ENCODE peak calls at places on chromosomes 13 and 19, in four cellular contexts. W, I, P and N are unnamed samples.

GRCh38 chr13:113041293-113041690 is 64.3 kb upstream of the F7 start:
- DNase-seq in P (no peak), I (no peak), W (no peak), N (no peak)

GRCh38 chr13:33174491-33174890 is 111.1 kb downstream of the STARD13 start:
- DNase-seq in P (no peak), I (no peak), W (no peak), N (no peak)

GRCh38 chr19:14516746-14517438 is 1.3 kb downstream of the DNAJB1 start:
- DNase-seq in P (peak), I (no peak), W (no peak), N (no peak)

GRCh38 chr13:43804461-43805070 is 17.8 kb upstream of the ENOX1 start:
- DNase-seq in I (peak), W (no peak), P (peak), N (peak)

GRCh38 chr19:18173054-18173571 is 500 bp upstream of the IFI30 start:
- DNase-seq in W (no peak), P (no peak), I (no peak), N (no peak)

GRCh38 chr13:75016225-75016624 is 465.7 kb downstream of the TBC1D4 start:
- DNase-seq in W (peak), P (no peak), I (no peak), N (no peak)

GRCh38 chr13:24168980-24169379 is 8.5 kb downstream of the SPATA13 start:
- DNase-seq in P (no peak), W (no peak), I (no peak), N (no peak)

GRCh38 chr13:73738626-73739025 is 395.6 kb downstream of the KLF12 start:
- DNase-seq in I (no peak), P (no peak), W (no peak), N (no peak)

GRCh38 chr13:41457589-41458186 is 338 bp downstream of the RGCC start:
- DNase-seq in I (no peak), W (no peak), P (peak), N (no peak)

GRCh38 chr19:42254083-42254849 is 662 bp downstream of the ERF start:
- DNase-seq in W (no peak), I (peak), P (peak), N (peak)

GRCh38 chr13:72666391-72666790 is 61.0 kb downstream of the MZT1 start:
- DNase-seq in W (no peak), P (no peak), I (no peak), N (no peak)

GRCh38 chr19:47430041-47430802 is 10.9 kb upstream of the MEIS3 start:
- DNase-seq in I (peak), W (no peak), P (no peak), N (no peak)

GRCh38 chr13:20637811-20638210 is 65.7 kb upstream of the IL17D start:
- DNase-seq in P (no peak), I (no peak), W (no peak), N (no peak)

GRCh38 chr13:43284162-43284561 is 260.8 kb downstream of the DNAJC15 start:
- DNase-seq in W (no peak), I (no peak), P (no peak), N (no peak)

DNA sequence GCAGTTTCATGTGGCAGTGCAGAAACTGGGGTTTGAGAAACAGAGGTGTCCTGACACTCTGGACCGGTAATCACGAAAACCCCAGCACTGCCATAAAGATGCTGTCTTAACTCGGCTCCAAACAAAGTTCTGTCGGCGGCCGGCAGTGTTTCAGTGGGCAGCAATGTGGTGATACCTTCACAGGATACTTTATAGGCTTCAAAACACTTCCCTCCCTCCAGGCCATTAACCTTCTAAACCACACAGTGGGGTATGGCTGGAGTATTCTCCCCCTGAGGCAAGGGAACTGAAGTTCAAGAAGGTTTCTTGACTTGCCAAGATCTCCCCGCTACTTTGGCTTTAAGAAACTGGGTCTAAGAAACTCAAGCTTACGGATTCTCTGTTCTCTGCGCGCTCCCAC is 1.1 kb downstream of the RUBCNL start:
- DNase-seq in I (peak), W (no peak), P (no peak), N (no peak)
- H3K4me3 ChIP-seq in I (peak), W (no peak), P (no peak), N (peak)

GRCh38 chr19:48967346-48968178 is 2.5 kb downstream of the FTL start:
- DNase-seq in W (no peak), I (no peak), P (no peak), N (no peak)
- H3K4me3 ChIP-seq in W (peak), I (no peak), P (no peak), N (no peak)

DNA sequence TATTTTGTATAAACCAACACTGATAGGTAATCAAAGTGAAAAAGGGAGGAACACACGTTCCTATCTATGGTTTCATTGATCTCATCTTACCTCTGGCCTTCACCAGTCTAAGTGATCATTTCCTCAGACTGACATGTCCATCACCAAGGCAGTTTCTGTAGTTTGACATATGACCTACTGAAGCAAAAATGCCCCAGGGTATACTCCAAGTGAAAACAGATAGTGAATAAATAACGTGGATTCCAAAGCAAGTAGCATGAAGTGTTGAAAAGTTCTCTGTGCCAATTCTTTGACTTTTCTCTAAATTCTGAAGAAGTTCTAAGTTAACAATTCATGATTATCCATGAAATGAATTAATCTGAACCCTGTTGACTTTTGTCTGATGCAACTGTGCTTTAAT is 334.2 kb upstream of the SGCG start:
- DNase-seq in I (no peak), P (no peak), W (no peak), N (no peak)
- H3K4me3 ChIP-seq in I (no peak), P (no peak), W (no peak), N (no peak)

GRCh38 chr19:50716178-50717025 is 3.2 kb downstream of the SHANK1 start:
- DNase-seq in P (no peak), I (no peak), W (no peak), N (no peak)

GRCh38 chr19:50711196-50711595 is 8.4 kb downstream of the SHANK1 start:
- DNase-seq in I (no peak), P (no peak), W (no peak), N (no peak)

GRCh38 chr19:50712833-50713232 is 6.8 kb downstream of the SHANK1 start:
- DNase-seq in I (no peak), W (no peak), P (no peak), N (peak)

GRCh38 chr19:50711805-50712204 is 7.8 kb downstream of the SHANK1 start:
- DNase-seq in P (no peak), I (no peak), W (no peak), N (no peak)

GRCh38 chr19:50713556-50714236 is 5.9 kb downstream of the SHANK1 start:
- DNase-seq in P (no peak), I (no peak), W (no peak), N (peak)
- H3K4me3 ChIP-seq in P (no peak), I (no peak), W (no peak), N (peak)

GRCh38 chr13:94309997-94310842 is 169.3 kb downstream of the DCT start:
- DNase-seq in P (no peak), I (no peak), W (peak), N (no peak)

GRCh38 chr13:94311893-94312292 is 167.6 kb downstream of the DCT start:
- DNase-seq in I (no peak), W (no peak), P (no peak), N (no peak)

GRCh38 chr13:94308808-94309207 is 170.7 kb downstream of the DCT start:
- DNase-seq in I (no peak), W (no peak), P (no peak), N (no peak)

GRCh38 chr13:94312511-94313191 is 166.8 kb downstream of the DCT start:
- DNase-seq in I (peak), P (peak), W (no peak), N (no peak)

DNA sequence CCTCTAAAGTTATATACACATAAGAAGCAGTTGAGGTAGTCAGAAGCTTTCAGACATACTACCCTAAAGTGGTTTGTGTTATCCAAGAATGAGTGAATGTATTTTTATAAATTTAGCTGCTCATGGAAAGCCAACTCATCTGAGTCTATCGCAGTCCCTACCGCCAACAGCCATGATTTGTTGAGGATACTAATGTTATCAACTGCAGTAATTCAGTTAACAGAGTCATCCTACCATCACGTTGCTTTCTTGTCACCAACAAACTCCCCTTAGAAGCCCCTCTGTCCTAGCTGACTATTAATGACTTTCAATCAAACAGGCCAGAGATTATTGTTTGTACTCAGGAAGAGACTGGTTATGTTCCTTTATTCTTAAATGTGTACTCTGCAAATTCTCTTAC is 169.9 kb downstream of the DCT start:
- DNase-seq in I (no peak), P (no peak), W (no peak), N (no peak)
- H3K4me3 ChIP-seq in I (no peak), P (no peak), W (no peak), N (no peak)

DNA sequence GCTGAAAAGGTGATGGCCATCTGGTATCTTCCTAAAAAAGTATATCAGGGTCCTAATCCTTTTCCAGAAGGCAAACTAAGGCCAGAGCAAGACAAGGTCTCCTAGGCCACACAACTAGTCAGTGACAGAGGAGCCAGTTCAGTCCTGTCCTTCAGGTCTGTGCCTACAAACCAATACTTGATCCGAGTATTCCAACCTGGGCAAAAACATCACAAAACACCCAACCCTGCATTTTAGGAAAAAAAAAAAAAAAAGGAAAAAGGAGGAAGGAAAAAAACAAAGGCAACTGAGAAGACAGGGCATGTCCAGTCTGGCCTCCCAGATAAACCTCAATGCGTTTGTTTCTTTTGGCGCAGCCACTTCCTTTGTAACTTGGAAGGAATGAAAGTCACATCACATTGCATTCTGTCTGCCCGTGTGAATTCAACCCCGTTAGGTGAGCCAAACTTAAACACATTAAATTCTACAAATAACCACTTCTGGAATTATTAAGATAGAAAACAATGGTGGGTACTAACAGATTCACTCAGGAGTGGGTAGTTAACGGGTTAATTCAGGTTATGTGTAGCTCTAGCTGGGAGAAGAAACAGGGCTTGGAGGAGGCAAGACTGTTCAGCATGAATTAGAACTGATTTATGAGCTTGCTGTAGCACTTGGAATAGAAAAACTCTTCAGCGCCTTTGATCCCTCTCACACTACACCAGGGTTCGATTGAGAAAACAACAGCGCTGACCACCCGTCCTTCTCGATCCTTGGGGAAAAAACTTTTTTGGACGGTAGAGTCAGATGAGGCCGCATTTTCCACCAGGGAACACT is 43.0 kb upstream of the HNRNPA1L2 start:
- DNase-seq in P (peak), I (peak), W (no peak), N (no peak)
- H3K4me3 ChIP-seq in P (peak), I (peak), W (peak), N (no peak)

DNA sequence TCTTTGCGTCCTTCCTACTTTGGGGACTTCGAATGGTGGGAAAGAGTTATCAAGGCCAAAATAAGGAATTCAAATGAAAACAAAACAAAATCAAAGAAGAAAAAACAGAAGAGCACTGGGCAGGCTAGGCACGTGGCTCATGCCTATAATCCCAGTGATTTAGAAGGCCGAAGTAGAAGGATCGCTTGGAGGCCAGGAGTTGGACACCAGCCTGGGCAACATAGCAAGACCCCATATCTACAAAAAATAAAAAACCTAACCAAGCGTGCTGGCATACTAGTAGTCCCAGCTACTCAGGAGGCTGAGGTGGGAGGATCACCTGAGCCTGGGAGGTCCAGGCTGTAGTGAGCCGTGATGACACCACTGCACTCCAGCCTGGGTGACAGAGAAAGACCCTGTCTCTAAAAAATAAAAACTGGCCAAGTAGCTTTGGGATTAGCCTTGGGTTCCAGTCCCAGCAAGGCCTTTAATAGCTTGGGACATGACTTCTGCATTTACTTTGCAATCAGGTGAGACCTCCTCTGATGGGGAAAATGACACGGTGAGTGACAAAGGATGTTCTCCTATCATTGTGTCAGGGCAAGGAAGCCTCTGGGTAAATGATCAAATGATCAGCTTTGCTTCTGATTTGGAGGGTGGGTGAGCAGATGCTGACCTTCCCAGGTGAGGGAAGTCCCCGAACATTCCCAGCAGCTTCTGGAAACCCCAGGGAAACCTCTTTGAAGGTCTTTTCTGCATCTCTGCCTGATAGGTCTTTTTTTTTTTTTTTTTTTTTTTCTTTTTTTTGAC is 7.1 kb downstream of the ICAM1 start:
- DNase-seq in W (no peak), I (no peak), P (no peak), N (no peak)
- H3K4me3 ChIP-seq in W (no peak), I (no peak), P (no peak), N (no peak)

DNA sequence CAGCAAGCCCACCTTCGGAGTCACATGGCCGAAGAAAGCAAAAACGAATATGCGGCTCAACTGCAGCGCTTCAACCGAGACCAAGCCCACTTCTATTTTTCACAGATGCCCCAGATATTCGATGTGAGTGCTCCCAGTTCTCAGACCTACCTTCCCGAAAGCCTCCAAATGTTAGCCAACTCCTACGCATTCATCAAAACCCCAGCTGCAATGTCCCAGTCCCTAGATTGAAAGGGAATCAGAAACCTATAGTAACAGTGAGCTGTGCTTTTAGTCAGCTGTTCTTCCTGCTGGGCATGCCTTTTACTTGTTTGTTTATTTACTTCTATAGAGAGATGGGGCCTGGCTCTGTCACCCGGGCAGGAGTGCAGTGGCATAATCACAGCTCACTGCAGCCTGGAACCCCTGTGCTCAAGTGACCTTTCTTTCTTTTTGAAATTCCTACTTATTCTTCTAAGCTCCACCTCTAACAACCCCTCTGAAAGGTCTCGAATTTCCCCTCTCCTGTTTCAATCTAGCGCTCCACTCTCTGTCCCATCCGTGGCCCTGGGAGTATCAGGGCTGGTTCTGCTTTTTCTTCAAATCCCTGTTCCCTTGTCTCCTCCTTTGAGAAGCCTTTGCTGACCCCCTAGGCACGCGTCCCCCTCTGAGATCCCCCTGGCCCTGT is 4.4 kb downstream of the TRIP10 start:
- DNase-seq in W (no peak), P (no peak), I (peak), N (no peak)
- H3K4me3 ChIP-seq in W (no peak), P (no peak), I (peak), N (no peak)

DNA sequence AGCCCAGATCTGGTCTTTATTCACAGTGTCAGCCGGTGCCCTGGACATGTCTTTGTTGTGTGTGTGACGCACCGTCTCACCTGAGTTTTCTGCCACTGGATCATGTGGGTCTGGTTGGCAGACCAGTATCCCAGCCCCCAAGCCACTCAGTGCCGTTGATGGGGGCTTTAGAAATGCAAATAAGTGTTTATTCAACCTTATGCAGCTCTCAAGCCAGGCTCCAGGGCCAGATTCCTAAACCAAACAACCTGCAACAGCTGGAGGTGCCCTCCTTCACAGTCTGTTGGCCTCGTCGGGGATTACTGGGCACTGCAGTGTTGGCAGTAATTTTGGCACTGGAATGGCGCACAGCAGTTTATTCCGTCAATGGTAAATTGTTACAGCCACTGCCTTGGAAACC is 21.6 kb downstream of the FAM124A start:
- DNase-seq in I (peak), P (peak), W (no peak), N (no peak)
- H3K4me3 ChIP-seq in I (no peak), P (no peak), W (no peak), N (no peak)